ENCODE peak calls at places on chromosome 14, in four cellular contexts. One of them, this sample, is unnamed.
A peak's percentile ranks its signal among the peaks of the same experiment; 100 is the strongest.

GRCh38 chr14:28609228-28609828 is 157.3 kb upstream of the FOXG1 start:
- DNase-seq in fibroblast of lung: peak; percentile 59
- DNase-seq in astrocyte of the spinal cord: peak; percentile 81
- DNase-seq in body of pancreas: peak; percentile 41
- DNase-seq in this sample: peak; percentile 0

GRCh38 chr14:31902002-31902401 is 175.1 kb upstream of the ARHGAP5 start:
- DNase-seq in astrocyte of the spinal cord: no peak
- DNase-seq in fibroblast of lung: no peak
- DNase-seq in body of pancreas: peak; percentile 16
- DNase-seq in this sample: no peak

GRCh38 chr14:94397279-94397898 is 9.0 kb upstream of the SERPINA1 start:
- DNase-seq in body of pancreas: no peak
- DNase-seq in fibroblast of lung: no peak
- DNase-seq in astrocyte of the spinal cord: no peak
- DNase-seq in this sample: no peak

GRCh38 chr14:100982764-100983163 is 79.2 kb upstream of the RTL1 start:
- DNase-seq in body of pancreas: no peak
- DNase-seq in astrocyte of the spinal cord: no peak
- DNase-seq in fibroblast of lung: no peak
- DNase-seq in this sample: no peak

GRCh38 chr14:104331871-104332605 is 193.7 kb downstream of the KIF26A start:
- DNase-seq in body of pancreas: no peak
- DNase-seq in fibroblast of lung: no peak
- DNase-seq in astrocyte of the spinal cord: no peak
- DNase-seq in this sample: no peak

GRCh38 chr14:92099802-92100201 is 6.6 kb downstream of the ATXN3 start:
- DNase-seq in fibroblast of lung: no peak
- DNase-seq in body of pancreas: no peak
- DNase-seq in astrocyte of the spinal cord: no peak
- DNase-seq in this sample: no peak

GRCh38 chr14:95311752-95312151 is 8.0 kb downstream of the CLMN start:
- DNase-seq in astrocyte of the spinal cord: no peak
- DNase-seq in fibroblast of lung: no peak
- DNase-seq in body of pancreas: peak; percentile 52
- DNase-seq in this sample: no peak

GRCh38 chr14:103074699-103075341 is 9.2 kb upstream of the LBHD2 start:
- DNase-seq in astrocyte of the spinal cord: no peak
- DNase-seq in body of pancreas: peak; percentile 60
- DNase-seq in fibroblast of lung: no peak
- DNase-seq in this sample: no peak

GRCh38 chr14:50318031-50318626 is 6.0 kb downstream of the DMAC2L start:
- DNase-seq in astrocyte of the spinal cord: peak; percentile 55
- DNase-seq in fibroblast of lung: peak; percentile 78
- DNase-seq in body of pancreas: no peak
- DNase-seq in this sample: peak; percentile 62

GRCh38 chr14:103142031-103142430 is 18.8 kb downstream of the TNFAIP2 start:
- DNase-seq in fibroblast of lung: no peak
- DNase-seq in astrocyte of the spinal cord: no peak
- DNase-seq in body of pancreas: no peak
- DNase-seq in this sample: no peak

GRCh38 chr14:102711946-102712345 is 65.3 kb upstream of the TRAF3 start:
- DNase-seq in fibroblast of lung: no peak
- DNase-seq in body of pancreas: no peak
- DNase-seq in astrocyte of the spinal cord: no peak
- DNase-seq in this sample: no peak

GRCh38 chr14:105944632-105945610 is 418.5 kb downstream of the TMEM121 start:
- DNase-seq in body of pancreas: peak; percentile 77
- DNase-seq in astrocyte of the spinal cord: no peak
- DNase-seq in fibroblast of lung: no peak
- DNase-seq in this sample: no peak

GRCh38 chr14:89432226-89432625 is 15.2 kb upstream of the FOXN3 start:
- DNase-seq in body of pancreas: no peak
- DNase-seq in fibroblast of lung: no peak
- DNase-seq in astrocyte of the spinal cord: no peak
- DNase-seq in this sample: no peak

GRCh38 chr14:59819446-59820088 is 51.0 kb downstream of the RTN1 start:
- DNase-seq in body of pancreas: no peak
- DNase-seq in astrocyte of the spinal cord: no peak
- DNase-seq in fibroblast of lung: no peak
- DNase-seq in this sample: no peak

GRCh38 chr14:101717663-101718490 is 43.6 kb upstream of the PPP2R5C start:
- DNase-seq in astrocyte of the spinal cord: no peak
- DNase-seq in fibroblast of lung: no peak
- DNase-seq in body of pancreas: no peak
- DNase-seq in this sample: no peak

GRCh38 chr14:76109087-76109880 is 42.4 kb upstream of the GPATCH2L start:
- DNase-seq in body of pancreas: no peak
- DNase-seq in fibroblast of lung: no peak
- DNase-seq in astrocyte of the spinal cord: no peak
- DNase-seq in this sample: peak; percentile 65

GRCh38 chr14:49940805-49941421 is 48.0 kb downstream of the ARF6 start:
- DNase-seq in astrocyte of the spinal cord: no peak
- DNase-seq in body of pancreas: no peak
- DNase-seq in fibroblast of lung: no peak
- DNase-seq in this sample: peak; percentile 82

GRCh38 chr14:64266206-64266605 is 28.0 kb downstream of the ESR2 start:
- DNase-seq in fibroblast of lung: peak; percentile 69
- DNase-seq in body of pancreas: no peak
- DNase-seq in astrocyte of the spinal cord: peak; percentile 17
- DNase-seq in this sample: peak; percentile 45

GRCh38 chr14:56181666-56182065 is 63.5 kb downstream of the PELI2 start:
- DNase-seq in astrocyte of the spinal cord: no peak
- DNase-seq in body of pancreas: peak; percentile 94
- DNase-seq in fibroblast of lung: no peak
- DNase-seq in this sample: no peak

GRCh38 chr14:105445901-105446845 is 26.5 kb downstream of the MTA1 start:
- DNase-seq in astrocyte of the spinal cord: no peak
- DNase-seq in body of pancreas: no peak
- DNase-seq in fibroblast of lung: no peak
- DNase-seq in this sample: no peak

GRCh38 chr14:70811065-70811464 is 1.8 kb upstream of the MAP3K9 start:
- DNase-seq in fibroblast of lung: no peak
- DNase-seq in astrocyte of the spinal cord: no peak
- DNase-seq in body of pancreas: no peak
- DNase-seq in this sample: no peak

GRCh38 chr14:64220466-64220865 is 73.7 kb downstream of the ESR2 start:
- DNase-seq in fibroblast of lung: no peak
- DNase-seq in astrocyte of the spinal cord: no peak
- DNase-seq in body of pancreas: peak; percentile 42
- DNase-seq in this sample: no peak

GRCh38 chr14:75578099-75578785 is at the start of gene FLVCR2:
- DNase-seq in astrocyte of the spinal cord: peak; percentile 73
- DNase-seq in fibroblast of lung: peak; percentile 84
- DNase-seq in body of pancreas: peak; percentile 83
- DNase-seq in this sample: peak; percentile 43

GRCh38 chr14:67620217-67620789 is 583 bp downstream of the ARG2 start:
- DNase-seq in body of pancreas: peak; percentile 16
- DNase-seq in fibroblast of lung: no peak
- DNase-seq in astrocyte of the spinal cord: peak; percentile 27
- DNase-seq in this sample: no peak

GRCh38 chr14:61003571-61003970 is 22.5 kb downstream of the SLC38A6 start:
- DNase-seq in astrocyte of the spinal cord: no peak
- DNase-seq in fibroblast of lung: no peak
- DNase-seq in body of pancreas: no peak
- DNase-seq in this sample: peak; percentile 69

GRCh38 chr14:38004610-38004879 is 203.2 kb upstream of the SSTR1 start:
- DNase-seq in body of pancreas: no peak
- DNase-seq in fibroblast of lung: no peak
- DNase-seq in astrocyte of the spinal cord: no peak
- DNase-seq in this sample: no peak

GRCh38 chr14:93683241-93683640 is 105.0 kb downstream of the PRIMA1 start:
- DNase-seq in body of pancreas: no peak
- DNase-seq in astrocyte of the spinal cord: no peak
- DNase-seq in fibroblast of lung: no peak
- DNase-seq in this sample: no peak

GRCh38 chr14:95516554-95517209 is at the start of gene SYNE3:
- DNase-seq in body of pancreas: no peak
- DNase-seq in astrocyte of the spinal cord: no peak
- DNase-seq in fibroblast of lung: no peak
- DNase-seq in this sample: no peak

GRCh38 chr14:71133296-71133695 is 226.0 kb downstream of the PCNX1 start:
- DNase-seq in body of pancreas: no peak
- DNase-seq in astrocyte of the spinal cord: no peak
- DNase-seq in fibroblast of lung: no peak
- DNase-seq in this sample: no peak

GRCh38 chr14:73764881-73765280 is 50.7 kb upstream of the PNMA1 start:
- DNase-seq in body of pancreas: peak; percentile 89
- DNase-seq in fibroblast of lung: no peak
- DNase-seq in astrocyte of the spinal cord: no peak
- DNase-seq in this sample: no peak

GRCh38 chr14:39232554-39233415 is 930 bp upstream of the MIA2 start:
- DNase-seq in body of pancreas: peak; percentile 22
- DNase-seq in fibroblast of lung: peak; percentile 83
- DNase-seq in astrocyte of the spinal cord: peak; percentile 77
- DNase-seq in this sample: peak; percentile 81

GRCh38 chr14:54116163-54116562 is 159.5 kb upstream of the BMP4 start:
- DNase-seq in body of pancreas: no peak
- DNase-seq in fibroblast of lung: no peak
- DNase-seq in astrocyte of the spinal cord: no peak
- DNase-seq in this sample: no peak

GRCh38 chr14:51977075-51977474 is 12.3 kb upstream of the RTRAF start:
- DNase-seq in body of pancreas: no peak
- DNase-seq in astrocyte of the spinal cord: no peak
- DNase-seq in fibroblast of lung: no peak
- DNase-seq in this sample: no peak

GRCh38 chr14:90583916-90584605 is 187.2 kb downstream of the CALM1 start:
- DNase-seq in fibroblast of lung: no peak
- DNase-seq in astrocyte of the spinal cord: no peak
- DNase-seq in body of pancreas: no peak
- DNase-seq in this sample: no peak

DNA sequence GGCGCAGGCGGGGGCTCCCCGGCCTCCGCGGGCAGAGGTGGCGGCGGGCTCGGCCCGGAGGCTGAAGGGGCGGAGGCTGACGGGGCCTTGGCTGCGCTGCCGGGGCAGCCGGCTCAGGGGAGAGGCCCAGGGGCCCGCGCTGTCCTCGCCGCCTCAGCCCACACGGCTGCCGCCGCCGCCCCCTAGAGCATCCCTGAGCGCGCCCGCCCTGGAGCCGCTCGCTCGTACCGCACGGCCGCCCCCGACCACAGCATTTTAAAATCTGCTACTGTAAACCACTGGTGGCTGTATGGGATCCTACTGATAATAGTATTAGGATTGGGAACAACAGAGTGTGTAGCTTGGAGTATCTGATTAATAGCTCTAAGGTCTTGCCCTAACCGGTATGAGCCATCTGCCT is 22.2 kb upstream of the EDDM3A start:
- DNase-seq in astrocyte of the spinal cord: no peak
- DNase-seq in body of pancreas: no peak
- DNase-seq in fibroblast of lung: no peak
- DNase-seq in this sample: no peak
- TF ChIP-seq CTCF in astrocyte of the spinal cord: no peak
- TF ChIP-seq CTCF in body of pancreas: no peak
- TF ChIP-seq CTCF in fibroblast of lung: no peak
- TF ChIP-seq CTCF in this sample: no peak

GRCh38 chr14:45083622-45083978 is 316 bp upstream of the PRPF39 start:
- DNase-seq in body of pancreas: no peak
- DNase-seq in fibroblast of lung: no peak
- DNase-seq in astrocyte of the spinal cord: no peak
- DNase-seq in this sample: no peak
- H3K4me3 ChIP-seq in body of pancreas: no peak overlapping the region
- H3K4me3 ChIP-seq in fibroblast of lung: peak overlapping the region; percentile 77
- H3K4me3 ChIP-seq in astrocyte of the spinal cord: peak overlapping the region; percentile 91
- H3K4me3 ChIP-seq in this sample: peak overlapping the region; percentile 82

DNA sequence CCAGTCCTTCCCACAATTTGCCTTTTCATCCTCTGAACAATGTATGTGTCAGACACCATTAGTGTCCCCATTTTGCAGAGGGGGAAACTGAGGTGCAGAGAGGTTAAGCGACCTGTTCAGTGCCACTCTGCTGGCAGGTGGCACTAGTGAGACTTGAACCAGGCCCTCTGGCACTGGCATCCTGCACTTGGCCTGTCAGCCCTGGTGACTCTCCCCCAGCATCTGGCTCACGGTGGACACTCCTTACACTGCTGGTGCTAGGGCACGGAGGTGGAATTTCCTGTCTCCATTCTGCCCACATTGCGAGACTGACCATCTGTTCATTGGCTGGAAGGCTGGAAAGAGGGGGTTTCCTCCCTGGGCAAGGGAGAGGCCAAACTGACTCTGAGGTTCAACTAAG is 48.7 kb downstream of the CCNK start:
- DNase-seq in fibroblast of lung: no peak
- DNase-seq in astrocyte of the spinal cord: peak; percentile 15
- DNase-seq in body of pancreas: no peak
- DNase-seq in this sample: peak; percentile 62
- TF ChIP-seq CTCF in fibroblast of lung: no peak
- TF ChIP-seq CTCF in astrocyte of the spinal cord: no peak
- TF ChIP-seq CTCF in body of pancreas: no peak
- TF ChIP-seq CTCF in this sample: peak; percentile 19

GRCh38 chr14:77498120-77498979 is at the start of gene ISM2:
- DNase-seq in fibroblast of lung: peak; percentile 12
- DNase-seq in body of pancreas: peak; percentile 29
- DNase-seq in astrocyte of the spinal cord: no peak
- DNase-seq in this sample: peak; percentile 20
- H3K4me3 ChIP-seq in fibroblast of lung: peak within 1 kb of the TSS; percentile 32
- H3K4me3 ChIP-seq in body of pancreas: peak within 1 kb of the TSS; percentile 16
- H3K4me3 ChIP-seq in astrocyte of the spinal cord: peak within 1 kb of the TSS; percentile 23
- H3K4me3 ChIP-seq in this sample: peak within 1 kb of the TSS; percentile 37

GRCh38 chr14:78566859-78567172 is 396.6 kb downstream of the NRXN3 start:
- DNase-seq in fibroblast of lung: no peak
- DNase-seq in astrocyte of the spinal cord: no peak
- DNase-seq in body of pancreas: no peak
- DNase-seq in this sample: no peak
- TF ChIP-seq CTCF in fibroblast of lung: no peak
- TF ChIP-seq CTCF in astrocyte of the spinal cord: no peak
- TF ChIP-seq CTCF in body of pancreas: no peak
- TF ChIP-seq CTCF in this sample: no peak